ENCODE peak calls at places on chromosomes 3 and 15, in eight cellular contexts. One of them, this sample, is unnamed.

GRCh38 chr3:3084890-3085289 is 25.3 kb downstream of the IL5RA start:
- DNase-seq in choroid plexus epithelial cell: no peak
- DNase-seq in T-helper 1 cell: no peak
- DNase-seq in central memory CD4-positive, alpha-beta T cell: no peak
- DNase-seq in hippocampal formation: no peak
- DNase-seq in neuronal stem cell: no peak
- DNase-seq in activated B cell treated with CpG ODN at 0.5 μM for 24 hours: no peak
- DNase-seq in WTC11: no peak
- DNase-seq in this sample: no peak

GRCh38 chr15:39115379-39116057 is 465.4 kb upstream of the THBS1 start:
- DNase-seq in hippocampal formation: no peak
- DNase-seq in activated B cell treated with CpG ODN at 0.5 μM for 24 hours: no peak
- DNase-seq in neuronal stem cell: no peak
- DNase-seq in choroid plexus epithelial cell: no peak
- DNase-seq in T-helper 1 cell: no peak
- DNase-seq in WTC11: no peak
- DNase-seq in central memory CD4-positive, alpha-beta T cell: no peak
- DNase-seq in this sample: no peak

GRCh38 chr3:55750525-55750924 is 263.4 kb upstream of the WNT5A start:
- DNase-seq in choroid plexus epithelial cell: peak
- DNase-seq in T-helper 1 cell: no peak
- DNase-seq in neuronal stem cell: no peak
- DNase-seq in central memory CD4-positive, alpha-beta T cell: no peak
- DNase-seq in activated B cell treated with CpG ODN at 0.5 μM for 24 hours: no peak
- DNase-seq in hippocampal formation: no peak
- DNase-seq in WTC11: no peak
- DNase-seq in this sample: no peak

GRCh38 chr3:157248590-157249425 is 88.9 kb upstream of the CCNL1 start:
- DNase-seq in T-helper 1 cell: no peak
- DNase-seq in activated B cell treated with CpG ODN at 0.5 μM for 24 hours: no peak
- DNase-seq in WTC11: no peak
- DNase-seq in hippocampal formation: peak
- DNase-seq in neuronal stem cell: peak
- DNase-seq in choroid plexus epithelial cell: peak
- DNase-seq in central memory CD4-positive, alpha-beta T cell: no peak
- DNase-seq in this sample: no peak

GRCh38 chr3:3998140-3998977 is 199.1 kb downstream of the LRRN1 start:
- DNase-seq in hippocampal formation: peak
- DNase-seq in central memory CD4-positive, alpha-beta T cell: no peak
- DNase-seq in WTC11: peak
- DNase-seq in activated B cell treated with CpG ODN at 0.5 μM for 24 hours: no peak
- DNase-seq in neuronal stem cell: no peak
- DNase-seq in T-helper 1 cell: no peak
- DNase-seq in choroid plexus epithelial cell: peak
- DNase-seq in this sample: peak

GRCh38 chr15:81330351-81331085 is 6.6 kb upstream of the STARD5 start:
- DNase-seq in central memory CD4-positive, alpha-beta T cell: no peak
- DNase-seq in neuronal stem cell: no peak
- DNase-seq in choroid plexus epithelial cell: no peak
- DNase-seq in WTC11: no peak
- DNase-seq in activated B cell treated with CpG ODN at 0.5 μM for 24 hours: no peak
- DNase-seq in hippocampal formation: no peak
- DNase-seq in T-helper 1 cell: no peak
- DNase-seq in this sample: no peak

GRCh38 chr3:52434491-52435115 is 10.3 kb downstream of the SEMA3G start:
- DNase-seq in hippocampal formation: no peak
- DNase-seq in neuronal stem cell: no peak
- DNase-seq in central memory CD4-positive, alpha-beta T cell: no peak
- DNase-seq in WTC11: no peak
- DNase-seq in choroid plexus epithelial cell: no peak
- DNase-seq in T-helper 1 cell: no peak
- DNase-seq in activated B cell treated with CpG ODN at 0.5 μM for 24 hours: no peak
- DNase-seq in this sample: no peak

GRCh38 chr3:133595341-133595740 is 21.9 kb downstream of the CDV3 start:
- DNase-seq in choroid plexus epithelial cell: peak
- DNase-seq in hippocampal formation: no peak
- DNase-seq in T-helper 1 cell: no peak
- DNase-seq in central memory CD4-positive, alpha-beta T cell: no peak
- DNase-seq in neuronal stem cell: no peak
- DNase-seq in WTC11: no peak
- DNase-seq in activated B cell treated with CpG ODN at 0.5 μM for 24 hours: no peak
- DNase-seq in this sample: no peak

GRCh38 chr15:43511012-43511885 is 6.2 kb upstream of the MAP1A start:
- DNase-seq in WTC11: peak
- DNase-seq in hippocampal formation: no peak
- DNase-seq in activated B cell treated with CpG ODN at 0.5 μM for 24 hours: no peak
- DNase-seq in choroid plexus epithelial cell: peak
- DNase-seq in central memory CD4-positive, alpha-beta T cell: no peak
- DNase-seq in T-helper 1 cell: no peak
- DNase-seq in neuronal stem cell: no peak
- DNase-seq in this sample: peak

This sample was measured in left colon.